ENCODE peak calls at places on chromosomes 7 and 10, in four cellular contexts. Y is K562, H is GM12878, W is H1. U is an unnamed sample. For H4K20me1, the result is how much of the 10 kb centered on the place peaks cover.

GRCh38 chr10:112160834-112161233 is 22.7 kb downstream of the GPAM start:
- DNase-seq in W (no peak), Y (no peak), H (no peak), U (no peak)

GRCh38 chr10:64444578-64444977 is 923.4 kb downstream of the REEP3 start:
- DNase-seq in W (no peak), Y (no peak), H (no peak), U (no peak)

GRCh38 chr7:136925049-136925448 is 56.6 kb downstream of the CHRM2 start:
- DNase-seq in W (no peak), H (no peak), Y (no peak), U (no peak)

GRCh38 chr10:5527332-5528200 is 2.8 kb downstream of the CALML3 start:
- DNase-seq in H (no peak), W (no peak), Y (no peak), U (no peak)

GRCh38 chr7:105244594-105244993 is 144.1 kb downstream of the SRPK2 start:
- DNase-seq in W (no peak), H (no peak), Y (no peak), U (no peak)

GRCh38 chr7:91295571-91295970 is 31.3 kb downstream of the FZD1 start:
- DNase-seq in Y (no peak), W (no peak), H (no peak), U (no peak)

GRCh38 chr10:119191881-119192280 is 13.3 kb upstream of the PRDX3 start:
- DNase-seq in H (no peak), Y (no peak), W (no peak), U (peak)

GRCh38 chr7:17722798-17723197 is 217.5 kb downstream of the SNX13 start:
- DNase-seq in W (no peak), H (no peak), Y (no peak), U (no peak)

GRCh38 chr10:119104653-119105024 is 726 bp downstream of the DENND10 start:
- DNase-seq in W (peak), Y (no peak), H (no peak), U (no peak)

GRCh38 chr7:135164357-135165021 is 6.0 kb downstream of the CYREN start:
- DNase-seq in W (no peak), H (no peak), Y (no peak), U (no peak)

GRCh38 chr7:146635200-146636032 is 518.8 kb downstream of the CNTNAP2 start:
- DNase-seq in Y (no peak), H (no peak), W (no peak), U (no peak)

GRCh38 chr7:39217752-39218151 is 240.0 kb downstream of the POU6F2 start:
- DNase-seq in Y (no peak), H (no peak), W (no peak), U (no peak)

GRCh38 chr7:25707733-25708132 is 444.3 kb upstream of the NFE2L3 start:
- DNase-seq in H (no peak), W (no peak), Y (no peak), U (no peak)

GRCh38 chr7:121000091-121000983 is 11.8 kb downstream of the CPED1 start:
- DNase-seq in Y (peak), H (no peak), W (no peak), U (no peak)

GRCh38 chr7:51324206-51324884 is 7.7 kb upstream of the COBL start:
- DNase-seq in Y (no peak), H (no peak), W (peak), U (no peak)

GRCh38 chr7:141039366-141039765 is 24.6 kb upstream of the MRPS33 start:
- DNase-seq in W (no peak), Y (peak), H (no peak), U (no peak)

GRCh38 chr7:105649727-105650381 is 68.6 kb upstream of the EFCAB10 start:
- DNase-seq in Y (no peak), W (no peak), H (no peak), U (no peak)

DNA sequence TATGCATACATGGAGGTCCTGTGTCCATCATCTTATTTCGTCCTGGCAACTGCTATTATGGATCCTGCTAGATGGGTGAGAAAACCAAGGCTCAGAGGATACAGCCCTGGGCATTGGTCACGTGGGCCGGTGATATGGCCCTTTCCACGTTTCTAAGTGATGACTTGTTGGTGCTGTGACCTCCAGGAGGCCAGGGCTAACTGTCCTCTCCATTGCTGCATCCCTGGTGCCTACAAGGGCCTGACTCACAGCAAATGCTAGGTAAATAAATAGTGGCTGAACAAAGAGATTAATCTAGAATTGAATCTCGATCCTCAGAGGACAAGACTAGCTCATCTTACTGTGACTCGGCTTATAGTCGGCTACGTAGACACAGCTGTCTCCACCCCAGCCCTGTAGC is 78.6 kb downstream of the FAM53B start:
- DNase-seq in H (no peak), W (no peak), Y (no peak), U (no peak)
- H4K20me1 ChIP-seq in H (under half), W (under half), Y (under half), U (under half)

GRCh38 chr7:150993511-150993910 is 2.7 kb downstream of the NOS3 start:
- DNase-seq in Y (peak), W (no peak), H (no peak), U (no peak)
- TF ChIP-seq EGR1 in Y (no peak), W (no peak), H (no peak), U (no peak)

DNA sequence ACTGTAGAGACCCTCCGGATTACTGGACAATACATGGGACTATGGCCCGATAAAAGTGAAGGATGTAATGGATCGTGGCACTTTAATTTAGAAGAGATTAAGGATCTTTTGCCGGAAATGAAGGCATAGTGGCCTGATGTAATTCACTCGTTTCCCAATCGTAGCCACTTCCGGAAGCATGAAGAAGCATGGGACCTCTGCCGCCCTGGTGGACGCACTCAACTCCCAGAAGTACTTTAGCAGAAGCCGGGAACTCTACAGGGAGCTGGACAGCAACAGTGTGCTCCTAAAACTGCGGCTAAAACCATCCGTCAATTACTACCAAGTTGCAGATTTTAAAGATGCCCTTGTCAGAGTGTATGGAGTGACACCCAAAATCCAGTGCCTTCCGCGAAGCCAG is 59.6 kb upstream of the NUPR2 start:
- DNase-seq in H (no peak), W (no peak), Y (no peak), U (no peak)
- H4K20me1 ChIP-seq in H (under half), W (under half), Y (under half), U (under half)

DNA sequence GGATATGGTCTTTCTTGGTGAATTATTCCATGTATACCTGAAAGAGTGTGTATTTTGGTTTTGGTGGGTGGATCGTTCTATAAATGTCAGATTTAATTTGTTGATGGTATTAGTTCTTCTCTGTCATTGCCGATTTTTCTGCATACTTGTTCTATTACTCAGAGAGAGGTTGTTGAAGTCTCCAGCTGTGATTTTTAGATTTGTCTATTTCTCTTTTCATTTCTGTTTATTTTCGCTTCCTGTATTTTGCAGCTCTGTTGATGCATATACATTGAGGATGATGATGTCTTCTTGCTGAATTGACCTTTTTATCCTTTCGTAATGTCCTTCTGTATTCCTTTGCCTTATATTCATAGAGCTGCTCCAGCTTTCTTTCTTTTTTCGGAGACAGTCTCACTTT is 12.1 kb upstream of the BHLHA15 start:
- DNase-seq in W (no peak), Y (no peak), H (no peak), U (no peak)
- TF ChIP-seq EGR1 in W (no peak), Y (no peak), H (no peak), U (no peak)

DNA sequence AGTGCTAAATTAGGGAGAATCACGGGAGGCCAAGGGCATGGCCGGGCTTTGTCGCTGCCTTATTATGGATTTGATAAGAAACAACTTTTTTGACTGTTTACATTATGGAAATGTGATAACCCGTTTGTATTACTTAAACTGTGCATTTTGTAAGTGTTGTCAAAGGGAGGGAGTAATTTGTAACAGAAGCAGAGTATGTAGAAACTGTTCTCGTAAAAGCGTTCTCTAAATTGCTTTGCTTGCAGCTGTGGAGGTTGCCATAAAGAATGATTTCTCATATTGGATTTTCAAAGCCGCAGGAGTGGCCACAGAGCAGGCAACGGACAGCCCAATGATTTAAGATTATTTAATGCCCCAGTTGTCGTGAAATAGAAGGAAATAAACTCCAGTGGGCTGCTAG is 114.0 kb upstream of the INSYN2A start:
- DNase-seq in Y (no peak), W (no peak), H (no peak), U (no peak)
- H4K20me1 ChIP-seq in Y (under half), W (under half), H (under half), U (under half)

GRCh38 chr7:101089876-101090275 is 4.6 kb downstream of the TRIM56 start:
- DNase-seq in Y (no peak), H (no peak), W (no peak), U (no peak)

GRCh38 chr7:101085000-101085948 is at the start of gene TRIM56:
- DNase-seq in Y (peak), W (peak), H (peak), U (peak)

GRCh38 chr7:101088069-101088425 is 2.8 kb downstream of the TRIM56 start:
- DNase-seq in W (no peak), H (no peak), Y (no peak), U (no peak)

GRCh38 chr7:101088858-101089529 is 3.7 kb downstream of the TRIM56 start:
- DNase-seq in W (no peak), H (no peak), Y (no peak), U (no peak)

DNA sequence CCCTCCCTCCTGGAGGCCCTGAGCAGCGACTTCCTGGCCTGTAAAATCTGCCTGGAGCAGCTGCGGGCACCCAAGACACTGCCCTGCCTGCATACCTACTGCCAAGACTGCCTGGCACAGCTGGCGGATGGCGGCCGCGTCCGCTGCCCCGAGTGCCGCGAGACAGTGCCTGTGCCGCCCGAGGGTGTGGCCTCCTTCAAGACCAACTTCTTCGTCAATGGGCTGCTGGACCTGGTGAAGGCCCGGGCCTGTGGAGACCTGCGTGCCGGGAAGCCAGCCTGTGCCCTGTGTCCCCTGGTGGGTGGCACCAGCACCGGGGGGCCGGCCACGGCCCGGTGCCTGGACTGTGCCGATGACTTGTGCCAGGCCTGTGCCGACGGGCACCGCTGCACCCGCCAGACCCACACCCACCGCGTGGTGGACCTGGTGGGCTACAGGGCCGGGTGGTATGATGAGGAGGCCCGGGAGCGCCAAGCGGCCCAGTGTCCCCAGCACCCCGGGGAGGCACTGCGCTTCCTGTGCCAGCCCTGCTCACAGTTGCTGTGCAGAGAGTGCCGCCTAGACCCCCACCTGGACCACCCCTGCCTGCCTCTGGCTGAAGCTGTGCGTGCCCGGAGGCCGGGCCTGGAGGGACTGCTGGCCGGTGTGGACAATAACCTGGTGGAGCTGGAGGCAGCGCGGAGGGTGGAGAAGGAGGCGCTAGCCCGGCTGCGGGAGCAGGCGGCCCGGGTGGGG is 2.2 kb downstream of the TRIM56 start:
- DNase-seq in W (no peak), H (no peak), Y (no peak), U (no peak)
- TF ChIP-seq EGR1 in W (no peak), H (no peak), Y (no peak), U (no peak)

U was measured in HCT116.